ENCODE peak calls at places on chromosomes 12 and 14, in five cellular contexts. C, S, Q, M and W are unnamed samples. For H3K4me1, the result is how much of the 10 kb centered on the place peaks cover.

GRCh38 chr14:65131176-65131765 is 29.0 kb upstream of the MAX start:
- DNase-seq in C (peak), M (no peak), Q (no peak), S (peak), W (no peak)

GRCh38 chr14:73739174-73739898 is 25.2 kb upstream of the PNMA1 start:
- DNase-seq in C (no peak), Q (no peak), S (no peak), M (no peak), W (no peak)

GRCh38 chr12:5435161-5435560 is 3.3 kb downstream of the NTF3 start:
- DNase-seq in M (no peak), Q (no peak), S (no peak), C (no peak), W (no peak)

GRCh38 chr14:34098045-34098984 is 147.4 kb upstream of the EGLN3 start:
- DNase-seq in C (peak), M (no peak), Q (peak), S (peak), W (no peak)

GRCh38 chr14:80941241-80942157 is at the start of gene CEP128:
- DNase-seq in Q (peak), S (peak), C (peak), M (peak), W (peak)

GRCh38 chr12:89836026-89836425 is 127.4 kb upstream of the ATP2B1 start:
- DNase-seq in S (peak), Q (no peak), M (no peak), C (no peak), W (no peak)

GRCh38 chr14:104739546-104740516 is 13.1 kb upstream of the SIVA1 start:
- DNase-seq in M (no peak), S (no peak), Q (no peak), C (no peak), W (no peak)

GRCh38 chr14:63682727-63683593 is 41.3 kb upstream of the WDR89 start:
- DNase-seq in M (no peak), S (no peak), C (no peak), Q (no peak), W (no peak)

GRCh38 chr14:105974902-105975301 is 448.5 kb downstream of the TMEM121 start:
- DNase-seq in C (no peak), M (no peak), S (no peak), Q (no peak), W (no peak)

DNA sequence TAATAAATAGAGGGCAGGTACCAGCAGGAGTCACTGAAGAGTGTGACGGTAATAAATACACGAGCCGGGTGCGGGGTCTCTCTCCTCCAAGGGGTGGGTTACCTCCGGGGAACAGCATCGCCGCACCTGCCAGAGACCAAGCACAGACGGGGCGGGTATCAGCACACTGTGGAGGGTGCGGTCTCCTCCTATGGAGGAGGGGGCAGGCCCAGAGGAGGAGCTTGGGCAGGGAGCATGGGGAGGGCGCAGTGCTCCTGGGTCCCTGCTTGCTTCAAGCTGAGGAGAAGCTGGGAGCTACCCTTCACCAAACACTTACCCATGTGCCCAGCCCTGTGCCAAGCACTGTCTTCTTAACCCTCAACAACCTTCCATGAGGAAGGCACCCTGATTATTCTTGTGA is 12.8 kb downstream of the PGF start:
- DNase-seq in M (no peak), C (no peak), Q (no peak), S (no peak), W (no peak)
- H3K27ac ChIP-seq in M (no peak), C (no peak), Q (no peak), S (no peak), W (peak)

DNA sequence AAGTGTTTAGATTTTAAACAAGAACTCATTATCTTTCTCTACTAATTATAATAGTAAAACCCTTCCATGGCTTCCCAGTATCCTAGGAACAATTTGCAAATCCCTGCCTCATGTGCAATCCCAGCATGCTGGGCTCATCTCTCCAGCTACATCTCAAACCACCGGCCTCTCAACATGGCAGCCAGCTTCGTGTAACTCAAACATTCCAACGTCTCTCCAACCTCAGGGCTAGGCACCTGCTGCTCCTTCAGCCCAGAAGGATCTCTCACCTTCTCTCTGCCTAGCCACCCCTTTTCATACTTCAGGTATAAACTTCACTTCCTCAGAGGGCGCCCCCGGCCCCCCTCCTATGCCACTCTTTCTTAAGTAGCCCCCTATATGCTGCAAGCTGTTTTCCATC is 7.2 kb downstream of the SART3 start:
- DNase-seq in M (no peak), C (no peak), S (no peak), Q (no peak), W (no peak)
- H3K4me1 ChIP-seq in M (under half), C (under half), S (under half), Q (under half), W (under half)

GRCh38 chr12:26808766-26809460 is 24.1 kb downstream of the ITPR2 start:
- DNase-seq in M (no peak), Q (no peak), S (no peak), C (no peak), W (no peak)

GRCh38 chr12:26805401-26805971 is 27.5 kb downstream of the ITPR2 start:
- DNase-seq in S (no peak), C (no peak), M (no peak), Q (no peak), W (no peak)

GRCh38 chr12:26809611-26810298 is 23.2 kb downstream of the ITPR2 start:
- DNase-seq in C (no peak), Q (no peak), M (no peak), S (no peak), W (no peak)

GRCh38 chr12:26806556-26806955 is 26.4 kb downstream of the ITPR2 start:
- DNase-seq in S (no peak), M (no peak), C (no peak), Q (no peak), W (no peak)

GRCh38 chr12:26807292-26807691 is 25.7 kb downstream of the ITPR2 start:
- DNase-seq in C (no peak), M (no peak), Q (no peak), S (no peak), W (no peak)
- H3K27ac ChIP-seq in C (no peak), M (no peak), Q (no peak), S (no peak), W (no peak)

GRCh38 chr12:10214131-10214876 is 1.6 kb downstream of the GABARAPL1 start:
- DNase-seq in S (peak), M (no peak), C (peak), Q (no peak), W (no peak)

GRCh38 chr12:10215451-10215850 is 2.8 kb downstream of the GABARAPL1 start:
- DNase-seq in M (peak), Q (no peak), C (no peak), S (no peak), W (no peak)

GRCh38 chr12:10220398-10221077 is 7.9 kb downstream of the GABARAPL1 start:
- DNase-seq in S (peak), C (peak), Q (no peak), M (no peak), W (peak)

GRCh38 chr12:10214877-10215267 is 2.2 kb downstream of the GABARAPL1 start:
- DNase-seq in C (no peak), S (no peak), M (no peak), Q (no peak), W (no peak)

DNA sequence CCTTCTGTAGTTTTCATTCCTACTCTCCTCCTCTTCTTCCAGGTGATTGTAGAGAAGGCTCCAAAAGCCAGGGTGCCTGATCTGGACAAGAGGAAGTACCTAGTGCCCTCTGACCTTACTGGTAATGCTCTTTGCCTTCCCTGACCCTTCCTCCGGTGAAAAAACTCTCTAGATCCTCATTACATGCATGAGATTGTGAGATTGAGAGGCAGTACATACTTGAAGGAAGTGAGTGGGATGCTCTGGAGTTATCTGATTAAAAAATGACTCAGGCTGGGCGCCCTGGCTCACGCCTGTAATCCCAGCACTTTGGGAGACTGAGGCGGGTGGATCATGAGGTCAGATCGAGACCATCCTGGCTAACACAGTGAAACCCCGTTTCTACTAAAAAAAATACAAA is 5.3 kb downstream of the GABARAPL1 start:
- DNase-seq in C (no peak), M (no peak), Q (no peak), S (no peak), W (no peak)
- H3K4me1 ChIP-seq in C (under half), M (under half), Q (under half), S (under half), W (under half)

GRCh38 chr12:26571539-26571938 is 261.5 kb downstream of the ITPR2 start:
- DNase-seq in Q (no peak), S (no peak), M (no peak), C (no peak), W (no peak)
- H3K27ac ChIP-seq in Q (no peak), S (no peak), M (no peak), C (no peak), W (no peak)

DNA sequence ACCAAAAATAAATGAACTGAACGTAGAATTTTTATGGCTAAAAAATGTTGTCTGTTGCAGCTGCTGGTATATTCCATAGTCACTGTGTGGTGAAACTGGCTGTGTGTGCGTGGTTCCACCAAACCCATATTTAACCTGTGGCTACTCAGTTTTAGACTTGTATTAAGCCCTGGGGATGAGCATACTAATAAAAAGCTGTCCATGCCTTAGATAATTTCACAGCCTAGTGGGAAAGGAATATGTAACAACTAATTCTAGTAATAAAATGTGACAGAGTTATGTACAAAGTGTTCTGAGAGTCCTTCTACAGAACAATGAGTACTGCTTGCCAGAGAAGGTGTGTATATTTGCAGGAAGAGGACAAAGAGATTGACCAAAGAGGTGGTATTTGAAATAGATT is 125.5 kb downstream of the TMTC3 start:
- DNase-seq in M (no peak), Q (no peak), S (no peak), C (no peak), W (no peak)
- H3K4me1 ChIP-seq in M (under half), Q (under half), S (under half), C (under half), W (under half)